ENCODE peak calls at places on chromosomes 3 and 15, in four cellular contexts. Q is HEK293T, L is H1, V is WTC11. G is an unnamed sample.

GRCh38 chr3:60594025-60594424 is 657.2 kb downstream of the FHIT start:
- DNase-seq in L (no peak), Q (no peak), V (no peak), G (no peak)

GRCh38 chr3:79817224-79817623 is 49.4 kb upstream of the ROBO1 start:
- DNase-seq in V (no peak), Q (no peak), L (no peak), G (no peak)

GRCh38 chr15:78177447-78177873 is 28.3 kb downstream of the IDH3A start:
- DNase-seq in Q (peak), L (peak), V (peak), G (peak)

GRCh38 chr3:111851511-111851954 is 7.5 kb upstream of the PHLDB2 start:
- DNase-seq in Q (no peak), L (no peak), V (no peak), G (peak)

GRCh38 chr3:79016587-79017380 is 751.0 kb downstream of the ROBO1 start:
- DNase-seq in L (no peak), Q (no peak), V (no peak), G (no peak)

GRCh38 chr15:63018639-63019038 is 23.9 kb upstream of the TPM1 start:
- DNase-seq in L (no peak), Q (no peak), V (no peak), G (no peak)

GRCh38 chr15:81398910-81399551 is 25.0 kb upstream of the TMC3 start:
- DNase-seq in V (no peak), L (no peak), Q (no peak), G (no peak)

GRCh38 chr3:178795349-178795748 is 259.1 kb downstream of the KCNMB2 start:
- DNase-seq in V (peak), L (no peak), Q (no peak), G (no peak)

GRCh38 chr3:111582114-111582461 is 13.1 kb downstream of the ZBED2 start:
- DNase-seq in L (no peak), Q (no peak), V (no peak), G (peak)

GRCh38 chr15:92891533-92892200 is 8.5 kb upstream of the CHD2 start:
- DNase-seq in L (no peak), V (no peak), Q (no peak), G (no peak)

GRCh38 chr15:79437275-79438000 is 5.3 kb downstream of the MINAR1 start:
- DNase-seq in L (no peak), Q (no peak), V (no peak), G (no peak)

GRCh38 chr3:181274025-181274424 is 284.5 kb upstream of the DNAJC19 start:
- DNase-seq in L (no peak), V (no peak), Q (no peak), G (no peak)

GRCh38 chr3:56806407-56806806 is 4.7 kb upstream of the ARHGEF3 start:
- DNase-seq in V (no peak), L (no peak), Q (no peak), G (no peak)

GRCh38 chr3:12727937-12728336 is 31.1 kb downstream of the TMEM40 start:
- DNase-seq in L (no peak), V (no peak), Q (no peak), G (no peak)

GRCh38 chr3:143536817-143537535 is 311.3 kb downstream of the SLC9A9 start:
- DNase-seq in L (no peak), V (no peak), Q (no peak), G (no peak)

GRCh38 chr15:64141798-64142512 is 9.6 kb upstream of the SNX22 start:
- DNase-seq in Q (no peak), L (no peak), V (no peak), G (no peak)

GRCh38 chr3:64161481-64161952 is 63.7 kb downstream of the PRICKLE2 start:
- DNase-seq in L (no peak), V (no peak), Q (peak), G (no peak)

GRCh38 chr15:23574742-23575141 is 9.3 kb downstream of the MKRN3 start:
- DNase-seq in L (no peak), Q (no peak), V (peak), G (no peak)

DNA sequence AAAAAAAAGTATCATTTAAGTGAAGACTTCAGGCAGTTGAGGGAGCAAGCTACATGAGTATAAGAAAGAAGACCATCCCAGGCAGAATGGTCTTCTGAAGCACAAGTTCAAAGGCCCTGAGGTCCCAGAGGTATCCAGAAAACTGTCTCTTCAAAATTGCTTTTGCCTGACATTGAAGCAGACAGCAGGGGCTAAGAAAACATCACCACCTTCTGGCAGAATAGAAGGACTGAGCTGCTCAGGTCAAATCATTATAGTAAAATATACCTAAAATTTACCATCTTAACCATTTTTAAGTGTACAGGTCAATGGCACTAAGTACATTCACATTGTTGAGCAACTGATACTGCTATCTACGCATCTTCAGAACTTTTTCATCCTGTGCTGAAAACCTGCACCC is 16.4 kb downstream of the GPR160 start:
- DNase-seq in V (no peak), Q (peak), L (peak), G (no peak)
- TF ChIP-seq SP1 in V (no peak), Q (no peak), L (no peak), G (no peak)

GRCh38 chr3:29751647-29752263 is 470.9 kb downstream of the RBMS3 start:
- DNase-seq in L (no peak), V (no peak), Q (no peak), G (no peak)

GRCh38 chr3:29745237-29745870 is 464.5 kb downstream of the RBMS3 start:
- DNase-seq in V (no peak), Q (peak), L (no peak), G (no peak)

GRCh38 chr3:29747991-29748390 is 467.1 kb downstream of the RBMS3 start:
- DNase-seq in L (no peak), Q (no peak), V (no peak), G (no peak)

DNA sequence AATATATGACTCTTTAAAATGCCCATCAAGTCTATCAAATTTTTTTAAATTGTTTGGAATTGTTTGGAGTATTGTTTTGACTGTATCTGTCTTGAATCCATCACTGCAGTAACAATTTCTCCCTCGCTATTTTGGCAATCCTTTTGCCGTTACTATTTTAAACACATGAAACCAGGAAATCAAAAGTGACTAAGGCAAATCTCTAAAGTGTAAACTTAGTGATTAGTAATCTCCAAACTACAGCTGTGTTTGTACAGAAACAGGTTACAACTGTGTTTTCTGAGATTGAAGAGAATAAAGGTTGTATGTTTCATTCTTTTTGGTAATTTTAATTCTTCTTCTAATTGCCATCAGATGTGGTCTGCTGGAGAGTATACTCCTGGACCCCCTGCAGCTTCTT is 465.3 kb downstream of the RBMS3 start:
- DNase-seq in V (no peak), Q (no peak), L (no peak), G (no peak)
- TF ChIP-seq SP1 in V (no peak), Q (no peak), L (no peak), G (no peak)

GRCh38 chr3:36032180-36032895 is 348.0 kb upstream of the STAC start:
- DNase-seq in Q (no peak), L (no peak), V (no peak), G (no peak)
- TF ChIP-seq SP1 in Q (no peak), L (no peak), V (no peak), G (no peak)

GRCh38 chr3:182979103-182979697 is 1.1 kb downstream of the DCUN1D1 start:
- DNase-seq in L (no peak), Q (no peak), V (no peak), G (no peak)
- TF ChIP-seq SP1 in L (no peak), Q (no peak), V (no peak), G (no peak)

G was measured in HCT116.